ENCODE peak calls at places on chromosomes 5 and 9, in four cellular contexts. N is adrenal gland; Z is PC-9; D is CD4-positive, alpha-beta T cell. O is an unnamed sample.

GRCh38 chr5:180084638-180085561 is 13.3 kb upstream of the RNF130 start:
- DNase-seq in N (peak), Z (peak), D (no peak), O (no peak)

GRCh38 chr9:121698627-121699270 is 47.3 kb downstream of the DAB2IP start:
- DNase-seq in N (no peak), Z (peak), D (no peak), O (no peak)

GRCh38 chr9:73565833-73566465 is 414.3 kb downstream of the ANXA1 start:
- DNase-seq in N (no peak), Z (peak), D (no peak), O (no peak)

GRCh38 chr5:170601608-170602007 is 97.8 kb downstream of the KCNIP1 start:
- DNase-seq in N (no peak), Z (no peak), D (no peak), O (no peak)

GRCh38 chr5:137752873-137753226 is 1.3 kb downstream of the HNRNPA0 start:
- DNase-seq in N (peak), Z (peak), D (peak), O (peak)

GRCh38 chr9:18699749-18700148 is 225.8 kb downstream of the ADAMTSL1 start:
- DNase-seq in N (no peak), Z (no peak), D (no peak), O (no peak)

GRCh38 chr9:100108572-100108971 is 9.5 kb downstream of the INVS start:
- DNase-seq in N (no peak), Z (no peak), D (no peak), O (no peak)

GRCh38 chr5:88391116-88391515 is 122.5 kb upstream of the TMEM161B start:
- DNase-seq in N (no peak), Z (no peak), D (no peak), O (no peak)

GRCh38 chr9:138007566-138008080 is 130.0 kb downstream of the CACNA1B start:
- DNase-seq in N (no peak), Z (no peak), D (no peak), O (peak)

GRCh38 chr5:6714221-6715041 is 1.2 kb downstream of the TENT4A start:
- DNase-seq in N (no peak), Z (peak), D (no peak), O (no peak)

GRCh38 chr5:3068401-3068800 is 316.9 kb upstream of the IRX2 start:
- DNase-seq in N (no peak), Z (no peak), D (no peak), O (no peak)

GRCh38 chr5:76555717-76556116 is 67.5 kb downstream of the F2RL2 start:
- DNase-seq in N (no peak), Z (no peak), D (no peak), O (no peak)

GRCh38 chr9:95511952-95512750 is 4.6 kb downstream of the PTCH1 start:
- DNase-seq in N (no peak), Z (no peak), D (no peak), O (no peak)

GRCh38 chr9:2874001-2874750 is 30.3 kb upstream of the PUM3 start:
- DNase-seq in N (no peak), Z (no peak), D (no peak), O (no peak)

GRCh38 chr5:142611154-142611553 is 74.7 kb downstream of the FGF1 start:
- DNase-seq in N (peak), Z (peak), D (peak), O (peak)

GRCh38 chr5:143031781-143032724 is 261.9 kb downstream of the ARHGAP26 start:
- DNase-seq in N (no peak), Z (no peak), D (no peak), O (no peak)

GRCh38 chr5:126720369-126720768 is 56.6 kb upstream of the LMNB1 start:
- DNase-seq in N (no peak), Z (no peak), D (no peak), O (no peak)

GRCh38 chr9:105258225-105258737 is 13.8 kb downstream of the SLC44A1 start:
- DNase-seq in N (no peak), Z (no peak), D (no peak), O (no peak)

GRCh38 chr5:141840826-141841360 is 37.3 kb downstream of the PCDH1 start:
- DNase-seq in N (no peak), Z (no peak), D (no peak), O (no peak)

GRCh38 chr5:56126487-56127179 is 106.5 kb downstream of the ANKRD55 start:
- DNase-seq in N (no peak), Z (no peak), D (no peak), O (no peak)

GRCh38 chr9:73118898-73119554 is 32.6 kb upstream of the ANXA1 start:
- DNase-seq in N (no peak), Z (peak), D (no peak), O (no peak)

GRCh38 chr5:16784843-16785791 is 151.0 kb downstream of the MYO10 start:
- DNase-seq in N (no peak), Z (no peak), D (no peak), O (no peak)

GRCh38 chr9:126326228-126327015 is at the start of gene MVB12B:
- DNase-seq in N (no peak), Z (peak), D (peak), O (no peak)

GRCh38 chr9:124007157-124007460 is 4.5 kb upstream of the LHX2 start:
- DNase-seq in N (no peak), Z (peak), D (no peak), O (no peak)

GRCh38 chr5:82358454-82358853 is 80.3 kb upstream of the RPS23 start:
- DNase-seq in N (no peak), Z (no peak), D (no peak), O (no peak)

GRCh38 chr5:128123936-128124335 is 40.4 kb downstream of the SLC12A2 start:
- DNase-seq in N (no peak), Z (no peak), D (no peak), O (no peak)

GRCh38 chr9:38024036-38024681 is 44.9 kb downstream of the SHB start:
- DNase-seq in N (peak), Z (peak), D (no peak), O (no peak)

GRCh38 chr5:96433066-96433447 is at the start of gene PCSK1:
- DNase-seq in N (no peak), Z (no peak), D (no peak), O (no peak)

GRCh38 chr5:59100875-59101274 is 518.0 kb downstream of the RAB3C start:
- DNase-seq in N (no peak), Z (no peak), D (no peak), O (no peak)

GRCh38 chr9:126468141-126468825 is 141.7 kb downstream of the MVB12B start:
- DNase-seq in N (no peak), Z (no peak), D (no peak), O (no peak)

GRCh38 chr5:3129252-3129651 is 377.8 kb upstream of the IRX2 start:
- DNase-seq in N (no peak), Z (no peak), D (no peak), O (no peak)

GRCh38 chr5:137833463-137833862 is 34.2 kb upstream of the MYOT start:
- DNase-seq in N (peak), Z (peak), D (no peak), O (no peak)

GRCh38 chr5:175542232-175542965 is 64.0 kb downstream of the SFXN1 start:
- DNase-seq in N (no peak), Z (no peak), D (no peak), O (no peak)

GRCh38 chr9:70884276-70884675 is 237.1 kb downstream of the TRPM3 start:
- DNase-seq in N (no peak), Z (no peak), D (no peak), O (no peak)

GRCh38 chr5:124909734-124910133 is 163.3 kb upstream of the ZNF608 start:
- DNase-seq in N (no peak), Z (no peak), D (no peak), O (no peak)
- TF ChIP-seq CTCF in N (no peak), Z (no peak), D (no peak), O (no peak)

DNA sequence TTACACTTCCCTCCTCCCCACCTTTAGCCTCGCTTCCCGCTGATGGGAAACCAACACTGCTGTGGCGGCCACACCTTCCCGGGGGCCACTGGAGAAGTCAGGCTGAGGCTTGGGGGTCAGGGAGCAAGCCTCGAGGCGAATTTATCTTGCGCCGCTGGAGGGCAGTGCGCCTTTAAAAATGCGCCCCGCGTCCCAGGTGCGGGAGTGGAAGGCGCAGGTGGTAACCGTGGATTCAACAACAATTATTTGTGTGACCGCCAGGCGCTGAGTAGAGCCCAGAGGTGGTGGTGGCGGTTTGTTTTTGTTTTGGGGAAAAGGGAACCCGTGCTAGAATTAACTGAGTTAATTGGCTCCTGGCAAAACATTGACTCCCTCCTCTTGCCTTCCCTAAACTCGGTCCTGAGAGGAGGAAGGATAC is 1.1 kb downstream of the CFAP77 start:
- DNase-seq in N (no peak), Z (peak), D (peak), O (peak)
- TF ChIP-seq CTCF in N (peak), Z (peak), D (peak), O (peak)

GRCh38 chr9:133255371-133255940 is 19.5 kb downstream of the ABO start:
- DNase-seq in N (no peak), Z (no peak), D (no peak), O (no peak)
- TF ChIP-seq CTCF in N (no peak), Z (no peak), D (no peak), O (no peak)

GRCh38 chr9:7094052-7094451 is 336.3 kb downstream of the KDM4C start:
- DNase-seq in N (no peak), Z (no peak), D (no peak), O (no peak)
- TF ChIP-seq CTCF in N (peak), Z (peak), D (no peak), O (no peak)

DNA sequence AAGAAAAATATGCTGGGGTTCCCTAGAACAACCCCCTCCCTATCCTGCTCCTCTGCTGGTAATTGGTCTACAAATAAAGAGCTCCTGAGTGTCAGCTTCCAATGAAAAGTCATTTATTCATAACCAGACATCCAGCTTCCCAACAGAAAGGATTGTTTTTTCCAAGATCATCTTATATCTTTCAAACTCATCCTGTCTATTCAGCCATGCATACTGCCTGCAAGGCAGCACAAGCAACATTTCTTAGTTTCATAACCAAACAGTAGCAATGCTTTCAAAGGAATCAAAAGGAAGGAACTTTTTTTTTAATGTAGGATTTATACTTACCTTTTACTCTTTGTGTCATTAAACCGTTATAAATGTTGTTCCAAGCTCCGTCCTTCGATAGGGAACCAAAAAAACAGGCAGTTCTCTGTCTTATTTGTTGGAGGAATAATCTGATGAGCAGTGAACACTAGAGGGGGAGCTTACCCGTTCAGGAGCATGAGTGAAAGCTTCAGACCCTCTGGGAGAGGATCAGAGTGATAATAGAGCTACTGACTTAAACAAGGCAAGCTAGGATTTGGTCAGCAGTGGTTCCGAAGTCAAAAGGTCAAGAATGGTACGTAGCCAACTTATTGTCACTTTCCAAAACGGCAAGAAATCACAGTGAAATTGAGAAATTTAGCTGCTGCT is 893.1 kb downstream of the NR2F1-AS1 start:
- DNase-seq in N (no peak), Z (no peak), D (no peak), O (no peak)
- TF ChIP-seq CTCF in N (peak), Z (peak), D (no peak), O (no peak)

O was measured in CD14-positive monocyte.